ENCODE peak calls at places on chromosomes 16 and 17, in nine cellular contexts. W is BJ, Y is MCF 10A, U is fibroblast of pulmonary artery, R is MM.1S, Z is neural crest cell, I is astrocyte of the cerebellum, L is AG09319, V is AG09309. O is an unnamed sample.
A peak's percentile ranks its signal among the peaks of the same experiment; 100 is the strongest.

GRCh38 chr17:71709974-71710373 is 410.8 kb upstream of the SOX9 start:
- DNase-seq in W (peak; percentile 46), Y (no peak), U (no peak), R (no peak), Z (no peak), I (peak; percentile 45), L (peak; percentile 52), V (no peak), O (no peak)

GRCh38 chr17:11461993-11462548 is 136.2 kb upstream of the DNAH9 start:
- DNase-seq in W (no peak), Y (no peak), U (no peak), R (no peak), Z (no peak), I (no peak), L (no peak), V (no peak), O (no peak)

GRCh38 chr17:44782349-44782850 is 23.6 kb downstream of the ADAM11 start:
- DNase-seq in W (no peak), Y (no peak), U (no peak), R (no peak), Z (no peak), I (no peak), L (no peak), V (no peak), O (no peak)

GRCh38 chr17:10836145-10836544 is 1.7 kb downstream of the PIRT start:
- DNase-seq in W (no peak), Y (no peak), U (no peak), R (no peak), Z (no peak), I (no peak), L (no peak), V (no peak), O (no peak)

GRCh38 chr17:49260011-49260921 is 29.7 kb upstream of the PHOSPHO1 start:
- DNase-seq in W (peak; percentile 50), Y (peak; percentile 82), U (peak; percentile 81), R (peak; percentile 12), Z (peak; percentile 36), I (no peak), L (peak; percentile 46), V (peak; percentile 61), O (peak; percentile 13)

GRCh38 chr17:50062323-50063243 is 6.7 kb downstream of the ITGA3 start:
- DNase-seq in W (no peak), Y (peak; percentile 100), U (peak; percentile 79), R (no peak), Z (no peak), I (no peak), L (no peak), V (peak; percentile 61), O (no peak)

GRCh38 chr16:16890964-16891363 is 512.0 kb downstream of the NPIPA7 start:
- DNase-seq in W (no peak), Y (no peak), U (no peak), R (no peak), Z (no peak), I (no peak), L (no peak), V (no peak), O (no peak)

GRCh38 chr17:76138896-76139248 is 2.2 kb downstream of the FOXJ1 start:
- DNase-seq in W (no peak), Y (no peak), U (no peak), R (no peak), Z (no peak), I (no peak), L (no peak), V (no peak), O (no peak)

GRCh38 chr17:36657763-36658490 is 56.5 kb downstream of the MRM1 start:
- DNase-seq in W (no peak), Y (no peak), U (peak; percentile 10), R (no peak), Z (peak; percentile 23), I (no peak), L (no peak), V (no peak), O (peak; percentile 21)
- TF ChIP-seq CTCF in W (peak; percentile 13), Y (no peak), U (peak; percentile 32), R (no peak), Z (peak; percentile 42), I (peak; percentile 27), L (peak; percentile 15), V (peak; percentile 2), O (peak; percentile 50)

GRCh38 chr17:81715872-81716673 is 4.0 kb downstream of the SLC25A10 start:
- DNase-seq in W (no peak), Y (no peak), U (no peak), R (no peak), Z (no peak), I (no peak), L (no peak), V (no peak), O (no peak)
- TF ChIP-seq CTCF in W (no peak), Y (no peak), U (no peak), R (no peak), Z (no peak), I (no peak), L (no peak), V (no peak), O (no peak)

GRCh38 chr16:1285669-1286491 is 23.6 kb upstream of the UBE2I start:
- DNase-seq in W (no peak), Y (no peak), U (no peak), R (no peak), Z (no peak), I (no peak), L (no peak), V (no peak), O (no peak)

GRCh38 chr16:1288813-1289479 is 20.5 kb upstream of the UBE2I start:
- DNase-seq in W (no peak), Y (no peak), U (no peak), R (no peak), Z (no peak), I (no peak), L (no peak), V (no peak), O (no peak)

GRCh38 chr16:1287982-1288670 is 21.3 kb upstream of the UBE2I start:
- DNase-seq in W (no peak), Y (no peak), U (no peak), R (no peak), Z (no peak), I (no peak), L (no peak), V (no peak), O (no peak)

GRCh38 chr16:1283996-1284592 is 25.3 kb upstream of the UBE2I start:
- DNase-seq in W (no peak), Y (no peak), U (no peak), R (no peak), Z (no peak), I (no peak), L (no peak), V (no peak), O (no peak)

GRCh38 chr16:1286492-1287094 is 22.8 kb upstream of the UBE2I start:
- DNase-seq in W (no peak), Y (no peak), U (no peak), R (no peak), Z (no peak), I (no peak), L (no peak), V (no peak), O (no peak)
- TF ChIP-seq CTCF in W (no peak), Y (no peak), U (no peak), R (no peak), Z (no peak), I (no peak), L (no peak), V (no peak), O (no peak)

GRCh38 chr16:65339062-65339461 is 217.2 kb upstream of the CDH11 start:
- DNase-seq in W (no peak), Y (no peak), U (no peak), R (no peak), Z (no peak), I (no peak), L (no peak), V (no peak), O (no peak)
- TF ChIP-seq CTCF in W (no peak), Y (no peak), U (no peak), R (no peak), Z (no peak), I (no peak), L (no peak), V (no peak), O (no peak)

DNA sequence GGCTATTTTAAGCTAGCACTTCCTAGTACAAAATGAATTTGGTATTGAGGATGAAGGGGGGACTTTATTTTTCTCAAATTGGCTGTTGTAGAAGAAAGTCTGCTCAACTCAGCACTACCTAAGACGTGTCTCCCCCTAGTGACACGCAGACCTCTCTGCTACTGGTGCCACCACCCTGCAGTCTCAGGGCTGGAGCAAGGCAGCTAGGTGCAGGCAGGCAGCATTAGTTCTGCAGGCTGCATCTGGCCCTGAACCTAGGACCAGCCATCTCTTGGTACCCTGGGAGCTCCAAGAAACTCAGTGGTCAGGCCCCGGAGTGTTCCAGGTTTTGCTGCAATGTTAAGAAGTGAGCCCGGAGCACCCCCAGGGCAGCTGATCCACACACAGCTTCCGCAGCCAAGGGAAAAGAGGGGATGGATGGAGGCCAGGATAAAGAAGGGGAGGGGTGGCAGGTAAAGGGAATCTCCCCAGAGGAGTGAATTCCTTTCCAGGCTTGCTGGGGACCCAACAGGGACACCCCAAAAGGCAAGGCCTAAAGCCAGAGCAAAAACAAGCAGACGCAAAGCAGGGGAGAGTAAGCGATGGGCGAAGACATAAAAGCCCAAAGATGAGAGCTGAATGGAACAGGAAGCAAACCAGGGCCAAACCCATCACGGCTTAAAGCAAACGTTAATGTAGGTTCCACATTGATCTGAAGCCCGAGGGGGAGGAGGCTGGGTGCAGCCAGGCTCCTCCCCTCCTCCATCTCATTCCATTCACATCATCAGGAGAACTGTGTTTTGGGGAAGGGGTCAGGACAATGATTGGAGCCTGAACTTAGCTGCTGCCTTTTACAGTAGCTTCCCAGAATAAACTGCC is 200.5 kb downstream of the ZFHX3 start:
- DNase-seq in W (no peak), Y (peak; percentile 25), U (peak; percentile 54), R (no peak), Z (no peak), I (no peak), L (no peak), V (no peak), O (no peak)
- TF ChIP-seq CTCF in W (peak; percentile 50), Y (no peak), U (peak; percentile 61), R (no peak), Z (peak; percentile 54), I (peak; percentile 67), L (peak; percentile 37), V (peak; percentile 54), O (peak; percentile 56)

GRCh38 chr16:4576008-4576407 is 19.9 kb downstream of the C16orf96 start:
- DNase-seq in W (no peak), Y (no peak), U (no peak), R (no peak), Z (no peak), I (no peak), L (no peak), V (no peak), O (no peak)

GRCh38 chr16:4570688-4571321 is 14.7 kb downstream of the C16orf96 start:
- DNase-seq in W (no peak), Y (no peak), U (no peak), R (no peak), Z (no peak), I (no peak), L (no peak), V (no peak), O (no peak)

GRCh38 chr16:4572715-4573114 is 16.6 kb downstream of the C16orf96 start:
- DNase-seq in W (no peak), Y (no peak), U (peak; percentile 37), R (no peak), Z (no peak), I (no peak), L (no peak), V (no peak), O (no peak)

GRCh38 chr16:4578961-4579530 is 22.9 kb downstream of the C16orf96 start:
- DNase-seq in W (no peak), Y (no peak), U (no peak), R (no peak), Z (no peak), I (no peak), L (no peak), V (no peak), O (no peak)

GRCh38 chr16:4574919-4575705 is 19.0 kb downstream of the C16orf96 start:
- DNase-seq in W (no peak), Y (no peak), U (no peak), R (no peak), Z (no peak), I (no peak), L (no peak), V (no peak), O (no peak)
- TF ChIP-seq CTCF in W (no peak), Y (no peak), U (no peak), R (no peak), Z (no peak), I (no peak), L (no peak), V (no peak), O (no peak)

O was measured in progenitor cell of endocrine pancreas.